ENCODE peak calls at places on chromosome 11, in four cellular contexts. J is adrenal gland, Y is GM12864, L is GM03348. H is an unnamed sample.

GRCh38 chr11:75924966-75925784 is 110.2 kb downstream of the UVRAG start:
- DNase-seq in J (peak), Y (no peak), L (peak), H (peak)

GRCh38 chr11:96964661-96965060 is 574.8 kb downstream of the JRKL start:
- DNase-seq in J (no peak), Y (no peak), L (no peak), H (no peak)

GRCh38 chr11:130315354-130315970 is 745 bp upstream of the ZBTB44 start:
- DNase-seq in J (peak), Y (no peak), L (no peak), H (no peak)

GRCh38 chr11:12469451-12469850 is 92.1 kb downstream of the PARVA start:
- DNase-seq in J (no peak), Y (no peak), L (peak), H (peak)

GRCh38 chr11:65851083-65851579 is 6.8 kb downstream of the CFL1 start:
- DNase-seq in J (no peak), Y (no peak), L (no peak), H (peak)

GRCh38 chr11:3229673-3230630 is 2.3 kb downstream of the MRGPRE start:
- DNase-seq in J (no peak), Y (no peak), L (no peak), H (peak)

GRCh38 chr11:1152316-1153104 is 5.2 kb upstream of the MUC5AC start:
- DNase-seq in J (peak), Y (no peak), L (peak), H (peak)

GRCh38 chr11:68632802-68633201 is 51.5 kb upstream of the GAL start:
- DNase-seq in J (peak), Y (peak), L (no peak), H (peak)

GRCh38 chr11:2806351-2807058 is 79.1 kb downstream of the CDKN1C start:
- DNase-seq in J (peak), Y (no peak), L (no peak), H (no peak)

GRCh38 chr11:31641477-31642062 is 132.0 kb downstream of the ELP4 start:
- DNase-seq in J (peak), Y (no peak), L (peak), H (peak)

GRCh38 chr11:199782-200181 is 6.9 kb downstream of the SCGB1C1 start:
- DNase-seq in J (peak), Y (no peak), L (no peak), H (no peak)

GRCh38 chr11:69862797-69863543 is 43.8 kb upstream of the FGF3 start:
- DNase-seq in J (no peak), Y (no peak), L (no peak), H (no peak)

GRCh38 chr11:101848262-101848661 is 66.5 kb upstream of the CEP126 start:
- DNase-seq in J (no peak), Y (no peak), L (no peak), H (no peak)

GRCh38 chr11:134647066-134647746 is 235.2 kb upstream of the B3GAT1 start:
- DNase-seq in J (no peak), Y (no peak), L (no peak), H (no peak)

GRCh38 chr11:313787-314547 is at the start of gene IFITM1:
- DNase-seq in J (peak), Y (peak), L (peak), H (peak)

H was measured in AG20443.